ENCODE peak calls at places on chromosomes 13 and 19, in four cellular contexts. J is AG09319, L is pancreas, F is endothelial cell. P is an unnamed sample.

GRCh38 chr13:29154390-29154789 is 334.3 kb downstream of the MTUS2 start:
- DNase-seq in J (no peak), L (no peak), F (no peak), P (no peak)

GRCh38 chr13:92827503-92827902 is 399.1 kb upstream of the GPC6 start:
- DNase-seq in L (no peak), J (no peak), F (no peak), P (no peak)

GRCh38 chr13:76632388-76633044 is 253.7 kb downstream of the KCTD12 start:
- DNase-seq in J (no peak), L (no peak), F (peak), P (no peak)

GRCh38 chr19:58569191-58569942 is 3.8 kb downstream of the MZF1 start:
- DNase-seq in J (no peak), L (peak), F (no peak), P (peak)

GRCh38 chr13:25046985-25047660 is 48.8 kb upstream of the PABPC3 start:
- DNase-seq in L (no peak), J (no peak), F (peak), P (no peak)

GRCh38 chr13:79722885-79723445 is 242.0 kb downstream of the NDFIP2 start:
- DNase-seq in L (no peak), F (no peak), J (no peak), P (no peak)

GRCh38 chr13:41552031-41552430 is 94.7 kb downstream of the RGCC start:
- DNase-seq in F (no peak), L (no peak), J (no peak), P (no peak)

GRCh38 chr13:102825400-102825799 is 20.4 kb upstream of the ERCC5 start:
- DNase-seq in F (no peak), L (no peak), J (no peak), P (no peak)

GRCh38 chr13:113882266-113882627 is 18.4 kb upstream of the GAS6 start:
- DNase-seq in F (no peak), L (no peak), J (no peak), P (no peak)

GRCh38 chr13:94480672-94481145 is 1.2 kb upstream of the DCT start:
- DNase-seq in J (no peak), L (no peak), F (no peak), P (no peak)

GRCh38 chr13:27979765-27980279 is 8.7 kb downstream of the URAD start:
- DNase-seq in F (no peak), J (no peak), L (no peak), P (no peak)

GRCh38 chr13:30577381-30577780 is 40.3 kb upstream of the USPL1 start:
- DNase-seq in F (no peak), L (no peak), J (peak), P (no peak)

GRCh38 chr13:30584332-30584731 is 33.4 kb upstream of the USPL1 start:
- DNase-seq in J (no peak), L (no peak), F (no peak), P (no peak)

GRCh38 chr13:30580852-30581502 is 36.7 kb upstream of the USPL1 start:
- DNase-seq in J (no peak), F (no peak), L (peak), P (no peak)

GRCh38 chr13:30585748-30586262 is 31.9 kb upstream of the USPL1 start:
- DNase-seq in J (no peak), L (no peak), F (no peak), P (no peak)

GRCh38 chr13:30581582-30581981 is 36.1 kb upstream of the USPL1 start:
- DNase-seq in F (peak), L (no peak), J (no peak), P (no peak)
- TF ChIP-seq CTCF in F (no peak), L (no peak), J (peak), P (peak)

GRCh38 chr19:5014941-5015340 is 46.0 kb downstream of the KDM4B start:
- DNase-seq in F (no peak), L (no peak), J (no peak), P (no peak)
- TF ChIP-seq CTCF in F (no peak), L (no peak), J (no peak), P (no peak)

DNA sequence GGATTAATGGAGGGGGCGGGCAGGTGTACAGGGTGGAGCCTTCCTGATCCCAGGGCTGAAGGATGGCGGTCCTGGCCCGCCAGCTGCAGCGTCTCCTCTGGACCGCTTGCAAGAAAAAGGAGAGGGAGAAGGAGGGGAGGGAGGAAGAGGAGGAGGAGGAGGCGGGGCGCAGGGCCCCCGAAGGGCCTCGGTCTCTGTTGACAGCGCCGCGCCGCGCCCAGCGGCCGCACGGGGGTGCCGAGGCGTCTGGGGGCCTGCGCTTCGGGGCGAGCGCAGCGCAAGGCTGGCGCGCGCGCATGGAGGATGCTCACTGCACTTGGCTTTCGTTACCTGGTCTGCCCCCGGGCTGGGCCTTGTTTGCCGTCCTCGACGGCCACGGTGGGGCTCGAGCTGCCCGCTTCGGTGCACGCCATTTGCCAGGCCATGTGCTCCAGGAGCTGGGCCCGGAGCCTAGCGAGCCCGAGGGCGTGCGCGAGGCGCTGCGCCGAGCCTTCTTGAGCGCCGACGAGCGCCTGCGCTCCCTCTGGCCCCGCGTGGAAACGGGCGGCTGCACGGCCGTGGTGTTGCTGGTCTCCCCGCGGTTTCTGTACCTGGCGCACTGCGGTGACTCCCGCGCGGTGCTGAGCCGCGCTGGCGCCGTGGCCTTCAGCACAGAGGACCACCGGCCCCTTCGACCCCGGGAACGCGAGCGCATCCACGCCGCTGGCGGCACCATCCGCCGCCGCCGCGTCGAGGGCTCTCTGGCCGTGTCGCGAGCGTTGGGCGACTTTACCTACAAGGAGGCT is at the start of gene PPM1N:
- DNase-seq in F (peak), J (no peak), L (no peak), P (no peak)
- TF ChIP-seq CTCF in F (no peak), J (no peak), L (no peak), P (peak)

DNA sequence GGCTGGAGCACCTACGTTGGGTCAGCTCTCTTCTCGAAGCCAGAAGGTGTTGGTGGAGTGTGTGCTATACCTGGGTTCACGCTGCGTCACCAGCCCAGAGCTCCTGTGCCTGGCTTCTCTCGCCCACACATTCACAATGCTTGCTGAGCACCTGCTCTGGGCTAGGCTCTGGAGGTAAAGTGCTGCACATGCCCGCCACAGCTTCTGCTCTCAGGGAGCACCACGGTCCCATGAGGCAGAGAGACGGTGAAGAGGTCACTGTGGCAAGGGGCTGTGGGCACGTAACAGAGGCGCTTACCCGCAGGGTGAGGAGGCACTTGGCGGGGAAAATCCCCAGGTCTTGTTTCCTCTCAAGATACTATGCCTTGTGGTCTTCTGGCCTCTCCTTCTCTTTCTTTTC is 174.2 kb downstream of the TEX29 start:
- DNase-seq in L (no peak), J (no peak), F (no peak), P (peak)
- TF ChIP-seq CTCF in L (no peak), J (no peak), F (no peak), P (no peak)

GRCh38 chr19:18999896-19000620 is 33.3 kb downstream of the SUGP2 start:
- DNase-seq in L (no peak), F (peak), J (no peak), P (no peak)
- TF ChIP-seq CTCF in L (no peak), F (no peak), J (peak), P (peak)

GRCh38 chr13:30739646-30740642 is 4.6 kb downstream of the ALOX5AP start:
- DNase-seq in L (no peak), F (no peak), J (no peak), P (no peak)
- TF ChIP-seq CTCF in L (no peak), F (no peak), J (no peak), P (no peak)

P was measured in chondrocyte.